ENCODE peak calls at places on chromosomes 6 and 20, in eight cellular contexts. L is adipocyte, O is skeletal muscle cell, W is neural progenitor cell, C is gastrocnemius medialis, I is brain microvascular endothelial cell, G is foreskin fibroblast, J is bronchial epithelial cell. K is an unnamed sample.

GRCh38 chr6:33211666-33212422 is 3.5 kb downstream of the RING1 start:
- DNase-seq in L (no peak), O (no peak), W (peak; percentile 42), C (no peak), I (no peak), G (no peak), J (no peak), K (no peak)

GRCh38 chr20:7379621-7380220 is 560.5 kb downstream of the HAO1 start:
- DNase-seq in L (no peak), O (no peak), W (no peak), C (no peak), I (no peak), G (peak; percentile 40), J (no peak), K (no peak)

GRCh38 chr6:148700713-148701392 is 46.0 kb upstream of the UST start:
- DNase-seq in L (peak; percentile 70), O (no peak), W (peak; percentile 23), C (no peak), I (peak; percentile 31), G (peak; percentile 71), J (peak; percentile 37), K (peak; percentile 33)

GRCh38 chr6:79775222-79775621 is 144.1 kb downstream of the SH3BGRL2 start:
- DNase-seq in L (no peak), O (no peak), W (no peak), C (no peak), I (no peak), G (no peak), J (no peak), K (no peak)

GRCh38 chr6:326896-327537 is 34.7 kb downstream of the DUSP22 start:
- DNase-seq in L (no peak), O (no peak), W (no peak), C (no peak), I (no peak), G (no peak), J (no peak), K (no peak)

GRCh38 chr6:38617856-38618255 is 21.9 kb downstream of the BTBD9 start:
- DNase-seq in L (no peak), O (no peak), W (no peak), C (no peak), I (no peak), G (no peak), J (no peak), K (no peak)

GRCh38 chr20:51731771-51732453 is 36.3 kb downstream of the ATP9A start:
- DNase-seq in L (no peak), O (no peak), W (no peak), C (no peak), I (peak; percentile 14), G (peak; percentile 29), J (no peak), K (no peak)

GRCh38 chr6:83429857-83430605 is 820 bp downstream of the ME1 start:
- DNase-seq in L (peak; percentile 65), O (no peak), W (peak; percentile 60), C (no peak), I (peak; percentile 49), G (peak; percentile 43), J (peak; percentile 69), K (no peak)

GRCh38 chr6:52543729-52544324 is 33.0 kb downstream of the TRAM2 start:
- DNase-seq in L (peak; percentile 40), O (no peak), W (no peak), C (no peak), I (peak; percentile 68), G (peak; percentile 67), J (peak; percentile 44), K (no peak)

GRCh38 chr6:44826277-44826676 is 438.8 kb downstream of the CDC5L start:
- DNase-seq in L (no peak), O (no peak), W (no peak), C (no peak), I (no peak), G (no peak), J (no peak), K (no peak)

GRCh38 chr20:58818585-58819285 is 32.0 kb downstream of the GNAS-AS1 start:
- DNase-seq in L (peak; percentile 66), O (peak; percentile 67), W (no peak), C (no peak), I (no peak), G (peak; percentile 80), J (peak; percentile 34), K (peak; percentile 95)

GRCh38 chr20:35224536-35224935 is 2.0 kb upstream of the MMP24 start:
- DNase-seq in L (no peak), O (no peak), W (no peak), C (no peak), I (no peak), G (no peak), J (no peak), K (no peak)

GRCh38 chr20:35223941-35224340 is 2.5 kb upstream of the MMP24 start:
- DNase-seq in L (no peak), O (no peak), W (no peak), C (no peak), I (no peak), G (no peak), J (no peak), K (peak; percentile 9)

GRCh38 chr20:35226775-35227681 is 538 bp downstream of the MMP24 start:
- DNase-seq in L (peak; percentile 76), O (no peak), W (peak; percentile 90), C (no peak), I (peak; percentile 18), G (peak; percentile 62), J (peak; percentile 4), K (no peak)

GRCh38 chr20:35225319-35226125 is 968 bp upstream of the MMP24 start:
- DNase-seq in L (no peak), O (no peak), W (no peak), C (no peak), I (no peak), G (no peak), J (no peak), K (no peak)

DNA sequence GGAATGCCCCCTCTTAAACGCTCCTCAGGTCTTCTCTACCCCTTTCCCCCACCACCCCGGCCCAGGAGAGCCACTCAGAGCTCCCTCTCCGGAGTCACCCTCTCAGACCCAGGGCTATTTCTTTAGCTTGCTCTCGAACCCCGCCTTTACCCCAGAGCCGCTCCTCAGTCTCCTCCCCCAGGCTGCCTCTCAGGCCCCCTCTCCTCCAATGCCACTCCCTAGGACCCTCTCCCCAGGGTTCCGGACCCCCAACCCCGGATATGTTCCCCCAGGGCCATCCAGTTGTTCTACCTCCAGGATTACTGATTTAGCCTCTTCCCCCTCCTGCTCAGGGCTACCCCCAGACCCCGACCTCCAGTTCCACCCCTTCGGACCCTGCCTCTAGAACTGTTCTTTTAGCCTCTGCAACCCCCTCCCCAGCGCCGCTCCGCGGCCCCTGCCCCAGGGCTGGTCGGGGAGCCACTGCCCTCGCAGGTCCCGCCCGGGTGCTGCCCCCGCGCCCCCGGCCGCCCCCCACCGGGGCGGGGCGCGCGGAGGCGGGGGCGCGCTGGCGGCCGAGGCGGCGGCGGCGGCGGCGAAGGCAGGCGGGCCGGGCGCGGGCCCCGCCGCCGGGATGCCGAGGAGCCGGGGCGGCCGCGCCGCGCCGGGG is at the start of gene MMP24:
- DNase-seq in L (no peak), O (no peak), W (peak; percentile 43), C (no peak), I (no peak), G (no peak), J (no peak), K (no peak)
- H3K4me3 ChIP-seq in L (peak within 1 kb of the TSS; percentile 67), O (peak within 1 kb of the TSS; percentile 27), W (peak within 1 kb of the TSS; percentile 53), C (peak within 1 kb of the TSS; percentile 39), I (peak within 1 kb of the TSS; percentile 15), G (peak within 1 kb of the TSS; percentile 24), J (no peak within 1 kb of the TSS), K (no peak within 1 kb of the TSS)

GRCh38 chr20:19991826-19992225 is 25.3 kb upstream of the NAA20 start:
- DNase-seq in L (no peak), O (no peak), W (no peak), C (no peak), I (no peak), G (peak; percentile 43), J (peak; percentile 18), K (no peak)

GRCh38 chr20:19995220-19995863 is 21.8 kb upstream of the NAA20 start:
- DNase-seq in L (peak; percentile 87), O (no peak), W (peak; percentile 57), C (no peak), I (no peak), G (peak; percentile 82), J (peak; percentile 47), K (peak; percentile 35)

GRCh38 chr20:19996970-19997369 is 20.2 kb upstream of the NAA20 start:
- DNase-seq in L (no peak), O (no peak), W (no peak), C (no peak), I (no peak), G (no peak), J (no peak), K (no peak)

GRCh38 chr20:19992996-19993908 is 23.9 kb upstream of the NAA20 start:
- DNase-seq in L (peak; percentile 86), O (peak; percentile 68), W (no peak), C (no peak), I (peak; percentile 88), G (peak; percentile 91), J (peak; percentile 96), K (no peak)

DNA sequence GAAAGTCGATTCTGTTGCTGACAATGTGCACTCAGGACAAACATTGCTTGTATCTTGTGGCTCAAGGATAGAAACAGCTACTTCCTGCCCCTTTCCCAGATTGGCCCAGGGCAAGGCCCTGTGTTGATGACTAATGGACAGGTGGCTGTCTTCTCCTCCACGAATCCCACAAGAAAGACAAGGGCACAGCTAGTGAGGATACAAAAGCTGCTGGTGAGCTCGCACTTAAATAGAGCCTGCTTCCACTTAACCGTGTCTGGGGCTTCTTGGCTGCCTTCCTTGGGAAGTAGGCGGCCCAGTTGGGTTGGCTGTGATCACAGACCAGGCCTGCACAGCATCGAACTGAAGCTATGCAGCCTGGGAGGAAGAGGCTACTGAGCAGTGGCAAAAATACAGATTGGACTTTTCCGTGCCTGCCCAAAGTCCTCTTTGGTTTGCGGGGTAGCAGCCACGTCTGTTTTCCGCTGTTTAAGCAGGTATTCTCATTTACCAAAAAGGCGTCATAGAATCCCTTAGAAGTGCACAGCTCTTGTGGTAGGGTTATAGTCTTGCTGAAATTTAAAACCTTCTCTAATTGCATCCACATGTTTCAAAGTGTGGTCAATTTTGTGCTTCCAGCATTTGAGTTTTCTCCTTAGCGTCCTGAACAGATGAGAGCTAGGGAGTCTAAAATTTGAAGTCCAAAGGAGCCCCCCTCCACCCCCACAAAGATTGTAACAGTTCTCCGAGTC is 23.1 kb upstream of the NAA20 start:
- DNase-seq in L (peak; percentile 62), O (no peak), W (no peak), C (peak; percentile 62), I (peak; percentile 37), G (peak; percentile 72), J (peak; percentile 90), K (no peak)
- H3K4me3 ChIP-seq in L (peak overlapping the region; percentile 64), O (no peak overlapping the region), W (no peak overlapping the region), C (no peak overlapping the region), I (peak overlapping the region; percentile 24), G (peak overlapping the region; percentile 23), J (no peak overlapping the region), K (no peak overlapping the region)

GRCh38 chr6:163455553-163455952 is 41.0 kb downstream of the QKI start:
- DNase-seq in L (no peak), O (no peak), W (no peak), C (no peak), I (peak; percentile 54), G (peak; percentile 59), J (no peak), K (no peak)
- H3K4me3 ChIP-seq in L (no peak overlapping the region), O (no peak overlapping the region), W (no peak overlapping the region), C (no peak overlapping the region), I (no peak overlapping the region), G (no peak overlapping the region), J (no peak overlapping the region), K (no peak overlapping the region)

GRCh38 chr20:37803476-37804307 is 99.2 kb upstream of the VSTM2L start:
- DNase-seq in L (no peak), O (no peak), W (no peak), C (no peak), I (no peak), G (no peak), J (no peak), K (no peak)
- H3K4me3 ChIP-seq in L (no peak overlapping the region), O (no peak overlapping the region), W (no peak overlapping the region), C (no peak overlapping the region), I (no peak overlapping the region), G (no peak overlapping the region), J (no peak overlapping the region), K (no peak overlapping the region)